ENCODE peak calls at places on chromosomes 1 and 21, in four cellular contexts. One of them, this sample, is unnamed. For H3K4me1 and H3K27me3, the result is how much of the 10 kb centered on the place peaks cover.

GRCh38 chr1:167088746-167089417 is 1.3 kb downstream of the GPA33 start:
- DNase-seq in GM23248: no peak
- DNase-seq in ovary: no peak
- DNase-seq in body of pancreas: no peak
- DNase-seq in this sample: no peak

GRCh38 chr21:33994373-33994772 is 78.8 kb upstream of the ATP5PO start:
- DNase-seq in body of pancreas: no peak
- DNase-seq in ovary: no peak
- DNase-seq in GM23248: no peak
- DNase-seq in this sample: no peak

GRCh38 chr21:33327792-33328433 is 3.1 kb downstream of the IFNAR1 start:
- DNase-seq in body of pancreas: no peak
- DNase-seq in GM23248: no peak
- DNase-seq in ovary: no peak
- DNase-seq in this sample: no peak

GRCh38 chr1:157145081-157145480 is 6.9 kb upstream of the ETV3 start:
- DNase-seq in body of pancreas: no peak
- DNase-seq in ovary: no peak
- DNase-seq in GM23248: peak
- DNase-seq in this sample: no peak

GRCh38 chr1:51973587-51974474 is 16.7 kb downstream of the RAB3B start:
- DNase-seq in GM23248: peak
- DNase-seq in ovary: no peak
- DNase-seq in body of pancreas: no peak
- DNase-seq in this sample: no peak

GRCh38 chr1:59136541-59137335 is 160.2 kb upstream of the FGGY start:
- DNase-seq in GM23248: peak
- DNase-seq in ovary: no peak
- DNase-seq in body of pancreas: no peak
- DNase-seq in this sample: no peak

GRCh38 chr1:54174106-54174505 is 21.3 kb upstream of the CDCP2 start:
- DNase-seq in GM23248: no peak
- DNase-seq in ovary: no peak
- DNase-seq in body of pancreas: no peak
- DNase-seq in this sample: no peak

GRCh38 chr1:68384321-68384813 is 65.4 kb downstream of the RPE65 start:
- DNase-seq in ovary: no peak
- DNase-seq in GM23248: peak
- DNase-seq in body of pancreas: no peak
- DNase-seq in this sample: peak

GRCh38 chr1:110053557-110054428 is 16.7 kb downstream of the ALX3 start:
- DNase-seq in body of pancreas: peak
- DNase-seq in ovary: peak
- DNase-seq in GM23248: peak
- DNase-seq in this sample: peak

GRCh38 chr1:40712997-40713396 is 21.5 kb downstream of the NFYC start:
- DNase-seq in ovary: no peak
- DNase-seq in GM23248: no peak
- DNase-seq in body of pancreas: no peak
- DNase-seq in this sample: no peak

GRCh38 chr1:35971601-35972000 is 40.7 kb downstream of the AGO3 start:
- DNase-seq in GM23248: no peak
- DNase-seq in ovary: no peak
- DNase-seq in body of pancreas: no peak
- DNase-seq in this sample: no peak

GRCh38 chr1:2544093-2544874 is 11.9 kb upstream of the TNFRSF14 start:
- DNase-seq in ovary: no peak
- DNase-seq in GM23248: peak
- DNase-seq in body of pancreas: no peak
- DNase-seq in this sample: no peak

GRCh38 chr1:34843392-34844251 is 15.9 kb downstream of the SMIM12 start:
- DNase-seq in GM23248: no peak
- DNase-seq in body of pancreas: peak
- DNase-seq in ovary: peak
- DNase-seq in this sample: no peak

GRCh38 chr1:52707927-52708655 is 9.9 kb upstream of the COA7 start:
- DNase-seq in body of pancreas: no peak
- DNase-seq in ovary: no peak
- DNase-seq in GM23248: peak
- DNase-seq in this sample: peak

GRCh38 chr1:206836111-206836510 is 29.3 kb upstream of the IL20 start:
- DNase-seq in body of pancreas: no peak
- DNase-seq in GM23248: peak
- DNase-seq in ovary: no peak
- DNase-seq in this sample: no peak

GRCh38 chr1:184903111-184903692 is 71.1 kb downstream of the NIBAN1 start:
- DNase-seq in ovary: no peak
- DNase-seq in GM23248: no peak
- DNase-seq in body of pancreas: peak
- DNase-seq in this sample: no peak

GRCh38 chr1:24717867-24718650 is 27.2 kb upstream of the CLIC4 start:
- DNase-seq in GM23248: no peak
- DNase-seq in body of pancreas: peak
- DNase-seq in ovary: no peak
- DNase-seq in this sample: no peak

GRCh38 chr1:173420330-173420806 is 56.8 kb upstream of the PRDX6 start:
- DNase-seq in ovary: peak
- DNase-seq in GM23248: peak
- DNase-seq in body of pancreas: peak
- DNase-seq in this sample: peak

GRCh38 chr1:1628656-1629429 is 3.1 kb upstream of the MMP23B start:
- DNase-seq in GM23248: no peak
- DNase-seq in body of pancreas: no peak
- DNase-seq in ovary: no peak
- DNase-seq in this sample: no peak

GRCh38 chr1:76959581-76959980 is 92.3 kb downstream of the ST6GALNAC5 start:
- DNase-seq in GM23248: peak
- DNase-seq in body of pancreas: no peak
- DNase-seq in ovary: no peak
- DNase-seq in this sample: no peak

GRCh38 chr1:243525085-243525487 is 269.2 kb downstream of the SDCCAG8 start:
- DNase-seq in ovary: no peak
- DNase-seq in GM23248: peak
- DNase-seq in body of pancreas: no peak
- DNase-seq in this sample: no peak

GRCh38 chr21:25424045-25424444 is 183.2 kb downstream of the MRPL39 start:
- DNase-seq in body of pancreas: no peak
- DNase-seq in ovary: no peak
- DNase-seq in GM23248: no peak
- DNase-seq in this sample: no peak

GRCh38 chr1:212669102-212669501 is 30.5 kb downstream of the BATF3 start:
- DNase-seq in body of pancreas: no peak
- DNase-seq in ovary: no peak
- DNase-seq in GM23248: peak
- DNase-seq in this sample: peak

GRCh38 chr1:89547563-89548485 is 23.2 kb downstream of the LRRC8B start:
- DNase-seq in GM23248: peak
- DNase-seq in ovary: no peak
- DNase-seq in body of pancreas: peak
- DNase-seq in this sample: no peak

GRCh38 chr1:235270625-235271024 is 57.4 kb downstream of the ARID4B start:
- DNase-seq in ovary: no peak
- DNase-seq in body of pancreas: no peak
- DNase-seq in GM23248: peak
- DNase-seq in this sample: peak

GRCh38 chr1:84156210-84156621 is 12.1 kb downstream of the PRKACB start:
- DNase-seq in body of pancreas: no peak
- DNase-seq in ovary: no peak
- DNase-seq in GM23248: peak
- DNase-seq in this sample: no peak

GRCh38 chr1:204889681-204890373 is 19.2 kb downstream of the NFASC start:
- DNase-seq in body of pancreas: no peak
- DNase-seq in ovary: no peak
- DNase-seq in GM23248: peak
- DNase-seq in this sample: peak

GRCh38 chr1:47710075-47711071 is 272.5 kb downstream of the FOXD2 start:
- DNase-seq in GM23248: peak
- DNase-seq in body of pancreas: peak
- DNase-seq in ovary: peak
- DNase-seq in this sample: peak

GRCh38 chr1:112579801-112580510 is 39.0 kb downstream of the ST7L start:
- DNase-seq in GM23248: peak
- DNase-seq in ovary: no peak
- DNase-seq in body of pancreas: no peak
- DNase-seq in this sample: no peak

GRCh38 chr21:37367758-37368535 is 1.4 kb downstream of the DYRK1A start:
- DNase-seq in body of pancreas: peak
- DNase-seq in ovary: peak
- DNase-seq in GM23248: peak
- DNase-seq in this sample: peak

GRCh38 chr21:37367301-37367757 is 756 bp downstream of the DYRK1A start:
- DNase-seq in GM23248: peak
- DNase-seq in body of pancreas: peak
- DNase-seq in ovary: no peak
- DNase-seq in this sample: peak

GRCh38 chr21:37370152-37371040 is 3.8 kb downstream of the DYRK1A start:
- DNase-seq in GM23248: peak
- DNase-seq in body of pancreas: no peak
- DNase-seq in ovary: no peak
- DNase-seq in this sample: no peak

GRCh38 chr21:37369307-37369854 is 2.8 kb downstream of the DYRK1A start:
- DNase-seq in body of pancreas: no peak
- DNase-seq in GM23248: no peak
- DNase-seq in ovary: no peak
- DNase-seq in this sample: no peak

DNA sequence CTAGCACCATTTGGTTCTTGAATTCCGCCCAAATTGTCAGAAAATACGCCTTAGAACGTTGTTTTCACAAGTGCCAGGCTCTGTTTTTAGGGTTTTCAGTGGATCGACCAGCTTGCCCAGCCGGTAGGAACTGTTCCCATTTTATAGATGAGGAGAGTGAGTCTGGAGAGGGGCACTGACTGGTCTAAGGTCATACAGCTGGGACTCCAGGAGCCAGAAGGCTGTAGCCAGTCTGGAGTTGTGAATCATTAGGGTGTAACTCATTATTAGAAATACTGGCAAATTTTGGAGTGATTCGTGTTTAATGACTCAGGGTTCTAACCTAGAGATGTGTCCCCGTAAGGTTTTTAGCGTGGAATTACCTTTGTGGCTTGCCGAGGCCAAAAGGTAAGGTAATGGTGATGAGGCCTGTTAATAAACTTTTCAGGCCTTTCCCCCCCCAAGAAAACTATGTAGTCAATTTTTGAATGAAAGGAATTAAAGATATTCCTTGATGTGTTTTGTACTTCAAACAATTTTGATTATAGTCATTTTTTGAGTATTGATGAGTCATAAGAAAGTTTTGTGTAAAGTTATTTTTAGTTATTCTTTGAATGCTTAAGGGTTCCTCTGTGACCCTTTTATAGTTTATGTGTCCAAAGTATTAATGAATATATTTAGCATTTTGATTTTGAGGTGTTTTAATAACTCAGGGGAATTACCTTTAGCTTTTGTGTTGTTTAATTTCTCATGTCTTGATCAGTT is 2.1 kb downstream of the DYRK1A start:
- DNase-seq in ovary: no peak
- DNase-seq in GM23248: peak
- DNase-seq in body of pancreas: no peak
- DNase-seq in this sample: no peak
- H3K4me1 ChIP-seq in ovary: under half
- H3K4me1 ChIP-seq in GM23248: under half
- H3K4me1 ChIP-seq in body of pancreas: half or more
- H3K4me1 ChIP-seq in this sample: under half

DNA sequence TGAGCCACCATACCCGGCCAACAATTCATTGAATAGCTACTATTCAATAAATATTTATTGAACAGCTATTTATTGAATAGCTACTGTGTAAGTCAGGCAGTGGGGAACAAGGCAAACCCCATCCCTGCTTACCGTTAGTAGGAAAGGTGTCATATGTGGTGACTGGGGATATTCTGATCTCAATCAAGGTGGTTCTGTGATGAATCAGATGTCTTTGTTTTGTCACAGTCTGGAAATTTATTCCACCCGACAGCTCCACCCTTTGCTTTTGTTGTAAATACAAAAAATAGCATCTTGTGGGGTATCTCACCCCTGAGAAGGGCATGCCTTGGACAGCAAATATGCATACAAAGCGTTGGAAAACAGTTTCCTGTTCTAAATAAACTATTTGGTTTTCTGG is 5.3 kb downstream of the PDPN start:
- DNase-seq in GM23248: no peak
- DNase-seq in ovary: no peak
- DNase-seq in body of pancreas: no peak
- DNase-seq in this sample: no peak
- H3K27me3 ChIP-seq in GM23248: under half
- H3K27me3 ChIP-seq in ovary: under half
- H3K27me3 ChIP-seq in body of pancreas: under half
- H3K27me3 ChIP-seq in this sample: under half

GRCh38 chr1:155251566-155251965 is 3.7 kb downstream of the ENTREP3 start:
- DNase-seq in body of pancreas: no peak
- DNase-seq in GM23248: no peak
- DNase-seq in ovary: no peak
- DNase-seq in this sample: no peak

GRCh38 chr1:155250246-155250632 is 5.0 kb downstream of the ENTREP3 start:
- DNase-seq in ovary: no peak
- DNase-seq in body of pancreas: no peak
- DNase-seq in GM23248: no peak
- DNase-seq in this sample: no peak

GRCh38 chr1:155253208-155253607 is 2.1 kb downstream of the ENTREP3 start:
- DNase-seq in ovary: no peak
- DNase-seq in GM23248: peak
- DNase-seq in body of pancreas: no peak
- DNase-seq in this sample: no peak

GRCh38 chr1:155247667-155248563 is 7.4 kb downstream of the ENTREP3 start:
- DNase-seq in ovary: no peak
- DNase-seq in body of pancreas: no peak
- DNase-seq in GM23248: no peak
- DNase-seq in this sample: no peak

GRCh38 chr1:155250633-155251449 is 4.4 kb downstream of the ENTREP3 start:
- DNase-seq in body of pancreas: peak
- DNase-seq in GM23248: peak
- DNase-seq in ovary: peak
- DNase-seq in this sample: peak
- H3K4me1 ChIP-seq in body of pancreas: under half
- H3K4me1 ChIP-seq in GM23248: under half
- H3K4me1 ChIP-seq in ovary: under half
- H3K4me1 ChIP-seq in this sample: under half

GRCh38 chr1:20413136-20413790 is 72.7 kb downstream of the CAMK2N1 start:
- DNase-seq in body of pancreas: no peak
- DNase-seq in GM23248: no peak
- DNase-seq in ovary: no peak
- DNase-seq in this sample: no peak
- H3K27me3 ChIP-seq in body of pancreas: under half
- H3K27me3 ChIP-seq in GM23248: under half
- H3K27me3 ChIP-seq in ovary: under half
- H3K27me3 ChIP-seq in this sample: half or more

GRCh38 chr1:226691257-226691656 is 47.8 kb downstream of the ITPKB start:
- DNase-seq in body of pancreas: no peak
- DNase-seq in GM23248: no peak
- DNase-seq in ovary: no peak
- DNase-seq in this sample: no peak
- H3K4me1 ChIP-seq in body of pancreas: under half
- H3K4me1 ChIP-seq in GM23248: under half
- H3K4me1 ChIP-seq in ovary: under half
- H3K4me1 ChIP-seq in this sample: under half

This sample was measured in cardiac muscle cell.